ENCODE peak calls at places on chromosomes 11 and 22, in four cellular contexts. O, D, E and U are unnamed samples.

GRCh38 chr11:1839924-1840779 is 1.4 kb downstream of the TNNI2 start:
- DNase-seq in O (no peak), D (no peak), E (no peak), U (no peak)

GRCh38 chr22:21718492-21718891 is 17.1 kb downstream of the YPEL1 start:
- DNase-seq in O (peak), D (no peak), E (no peak), U (no peak)

GRCh38 chr11:18106688-18107087 is 806 bp upstream of the SAAL1 start:
- DNase-seq in O (no peak), D (no peak), E (no peak), U (no peak)

GRCh38 chr11:84383571-84383970 is 1097.4 kb upstream of the CCDC90B start:
- DNase-seq in O (no peak), D (no peak), E (no peak), U (no peak)

GRCh38 chr11:8080674-8081590 is at the start of gene TUB:
- DNase-seq in O (no peak), D (no peak), E (no peak), U (no peak)

GRCh38 chr22:21707677-21708076 is 27.9 kb downstream of the YPEL1 start:
- DNase-seq in O (peak), D (no peak), E (no peak), U (no peak)

GRCh38 chr11:71179877-71180276 is 72.5 kb downstream of the SHANK2 start:
- DNase-seq in O (no peak), D (peak), E (no peak), U (no peak)

GRCh38 chr11:43687120-43687791 is 6.7 kb downstream of the HSD17B12 start:
- DNase-seq in O (no peak), D (no peak), E (no peak), U (no peak)

GRCh38 chr11:33737362-33737821 is 1.2 kb upstream of the CD59 start:
- DNase-seq in O (peak), D (no peak), E (no peak), U (no peak)

GRCh38 chr11:9069256-9069655 is 22.1 kb downstream of the SCUBE2 start:
- DNase-seq in O (no peak), D (no peak), E (no peak), U (no peak)

GRCh38 chr11:119897576-119897975 is 168.6 kb upstream of the NECTIN1 start:
- DNase-seq in O (no peak), D (no peak), E (no peak), U (no peak)

GRCh38 chr11:20131744-20132666 is 28.3 kb downstream of the DBX1 start:
- DNase-seq in O (peak), D (peak), E (no peak), U (no peak)

GRCh38 chr11:110173775-110174644 is 80.8 kb downstream of the ZC3H12C start:
- DNase-seq in O (peak), D (peak), E (peak), U (peak)

GRCh38 chr11:134118016-134118415 is 49.1 kb downstream of the JAM3 start:
- DNase-seq in O (no peak), D (no peak), E (no peak), U (no peak)

GRCh38 chr11:134119094-134119493 is 50.2 kb downstream of the JAM3 start:
- DNase-seq in O (no peak), D (no peak), E (no peak), U (no peak)

GRCh38 chr11:134120921-134121526 is 52.2 kb downstream of the JAM3 start:
- DNase-seq in O (no peak), D (no peak), E (no peak), U (no peak)

GRCh38 chr11:134120143-134120850 is 51.4 kb downstream of the JAM3 start:
- DNase-seq in O (no peak), D (no peak), E (no peak), U (no peak)

GRCh38 chr11:134116210-134116609 is 47.3 kb downstream of the JAM3 start:
- DNase-seq in O (no peak), D (no peak), E (no peak), U (no peak)
- TF ChIP-seq USF2 in O (no peak), D (no peak), E (no peak), U (no peak)

GRCh38 chr11:94568717-94569116 is 1.5 kb downstream of the PIWIL4 start:
- DNase-seq in O (no peak), D (no peak), E (no peak), U (no peak)

GRCh38 chr11:94576306-94576705 is 9.1 kb downstream of the PIWIL4 start:
- DNase-seq in O (no peak), D (no peak), E (no peak), U (no peak)

GRCh38 chr11:94577841-94578240 is 10.7 kb downstream of the PIWIL4 start:
- DNase-seq in O (no peak), D (no peak), E (no peak), U (no peak)

DNA sequence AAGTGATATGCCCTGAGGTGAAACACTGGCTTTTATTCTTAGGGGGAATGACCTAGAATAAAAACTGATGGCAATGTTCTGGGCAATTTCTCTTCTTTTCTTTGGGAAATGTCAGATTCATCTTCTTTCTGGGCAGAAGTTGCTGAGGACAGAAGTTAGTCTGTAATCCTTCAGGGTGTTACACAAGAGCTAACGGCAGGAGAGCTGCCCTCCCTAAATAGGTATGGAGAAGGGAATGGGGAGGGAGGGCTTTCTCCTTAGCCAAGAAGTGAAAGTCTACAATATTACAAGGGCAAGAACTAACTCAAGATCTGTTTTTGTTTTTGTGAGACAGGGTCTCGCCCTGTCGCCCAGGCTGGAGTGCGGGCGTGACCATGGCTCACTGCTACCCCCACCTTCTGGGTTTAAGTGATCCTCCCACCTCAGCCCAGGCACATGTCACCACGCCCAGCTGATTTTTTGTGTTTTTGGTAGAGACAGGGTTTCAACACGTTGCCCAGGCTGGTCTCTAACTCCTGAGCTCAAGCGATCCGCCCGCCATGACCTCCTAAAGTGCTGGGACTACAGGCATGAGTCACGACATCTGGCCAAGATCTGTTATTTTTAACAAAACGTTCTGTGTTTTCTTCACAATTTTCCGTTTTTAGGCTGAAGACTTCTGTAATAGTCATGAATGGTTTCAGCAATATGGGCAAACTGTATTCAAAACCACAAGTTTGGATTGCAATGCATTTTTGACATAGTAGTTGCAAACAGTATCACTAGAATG is 7.2 kb downstream of the PIWIL4 start:
- DNase-seq in O (no peak), D (no peak), E (no peak), U (no peak)
- H3K27ac ChIP-seq in O (no peak), D (no peak), E (no peak), U (no peak)

DNA sequence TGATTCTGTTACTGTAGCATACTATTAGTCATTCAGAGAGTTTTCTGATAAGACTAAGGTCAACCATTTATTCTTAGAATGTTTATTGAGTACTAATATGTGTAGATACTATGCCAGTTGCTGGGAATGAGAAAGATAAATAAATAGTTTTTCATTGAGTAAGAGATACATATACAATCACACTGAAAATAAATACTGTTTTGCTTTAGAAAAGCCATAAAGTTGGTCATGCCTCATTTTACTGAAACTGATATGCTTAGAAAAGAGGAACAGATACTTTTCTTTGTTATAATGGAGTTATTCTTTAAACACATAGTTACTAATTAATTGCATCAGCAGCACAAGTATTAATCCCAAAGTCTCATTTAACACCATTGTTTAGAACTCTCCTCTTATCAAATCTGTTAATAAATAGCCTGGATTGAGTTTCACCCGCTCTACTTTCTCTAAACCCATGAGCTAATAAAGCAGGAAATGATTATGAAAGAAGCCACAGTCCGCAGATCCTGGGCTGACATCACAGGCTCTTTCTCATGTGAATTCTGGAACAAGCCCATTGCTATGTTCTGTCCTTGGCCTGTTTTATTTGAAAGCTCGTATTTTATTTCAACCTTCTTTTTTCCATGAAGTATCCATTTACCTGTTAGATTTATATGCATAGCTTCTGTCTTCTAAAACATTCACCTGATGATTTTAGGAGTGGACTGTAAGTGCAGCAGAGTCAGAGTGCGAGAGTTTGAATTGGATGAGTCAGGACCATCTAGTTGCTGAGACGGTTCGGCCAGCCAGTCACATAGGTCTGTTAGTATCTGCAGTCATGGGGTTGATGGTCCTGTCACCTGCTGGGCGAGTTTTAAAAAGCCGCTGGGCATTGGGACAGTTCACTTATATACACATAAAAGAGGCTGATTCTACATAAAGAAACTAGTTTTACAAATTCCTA is 35.5 kb downstream of the PIWIL4 start:
- DNase-seq in O (peak), D (peak), E (no peak), U (peak)
- TF ChIP-seq CREB1 in O (no peak), D (no peak), E (no peak), U (peak)

GRCh38 chr11:210803-211180 is 3.3 kb downstream of the RIC8A start:
- DNase-seq in O (no peak), D (no peak), E (no peak), U (no peak)
- TF ChIP-seq USF2 in O (no peak), D (no peak), E (no peak), U (no peak)

GRCh38 chr11:48170840-48171233 is 45.8 kb upstream of the OR4B1 start:
- DNase-seq in O (no peak), D (no peak), E (no peak), U (no peak)

GRCh38 chr11:48169259-48169658 is 47.4 kb upstream of the OR4B1 start:
- DNase-seq in O (no peak), D (no peak), E (no peak), U (no peak)

GRCh38 chr11:48169706-48170105 is 46.9 kb upstream of the OR4B1 start:
- DNase-seq in O (no peak), D (no peak), E (no peak), U (no peak)

GRCh38 chr11:48168815-48169214 is 47.8 kb upstream of the OR4B1 start:
- DNase-seq in O (no peak), D (no peak), E (no peak), U (no peak)

DNA sequence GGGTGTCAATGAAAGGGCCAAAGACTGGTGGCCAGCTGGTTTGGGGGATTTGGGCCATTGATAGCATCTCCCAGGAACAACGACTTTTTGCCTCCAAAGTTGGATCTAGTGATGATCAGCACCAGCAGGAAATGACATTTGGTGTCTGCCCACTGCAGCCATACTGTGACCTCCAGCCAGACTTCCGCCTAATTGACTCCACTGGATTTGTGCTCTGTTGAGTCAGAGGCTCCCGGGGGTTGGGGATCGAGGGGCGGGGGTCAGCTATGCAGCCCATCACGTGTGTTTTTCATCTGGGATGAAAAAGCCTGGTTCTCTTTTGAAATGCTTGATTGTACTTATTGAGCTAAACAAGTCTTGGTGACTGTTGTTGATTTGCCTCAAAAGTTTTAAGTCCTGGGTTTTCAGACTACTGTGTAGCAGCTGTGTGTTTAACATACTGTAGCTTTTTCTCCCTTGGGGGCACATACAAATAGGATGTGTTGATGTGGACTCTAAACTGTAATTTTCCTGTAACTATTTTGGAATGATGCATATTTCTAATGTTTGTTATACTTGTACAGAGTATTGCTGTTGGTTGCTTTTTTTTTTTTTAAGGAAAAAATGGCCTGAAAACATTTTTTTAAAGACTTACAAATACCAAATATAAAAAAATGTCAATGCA is 46.3 kb upstream of the OR4B1 start:
- DNase-seq in O (no peak), D (no peak), E (no peak), U (no peak)
- H3K27ac ChIP-seq in O (no peak), D (no peak), E (no peak), U (no peak)

GRCh38 chr22:23239429-23239828 is 59.1 kb downstream of the BCR start:
- DNase-seq in O (no peak), D (no peak), E (no peak), U (no peak)

GRCh38 chr22:23242473-23243001 is 62.2 kb downstream of the BCR start:
- DNase-seq in O (peak), D (no peak), E (peak), U (no peak)

GRCh38 chr22:23241562-23242472 is 61.5 kb downstream of the BCR start:
- DNase-seq in O (no peak), D (no peak), E (no peak), U (no peak)

GRCh38 chr22:23238707-23239106 is 58.4 kb downstream of the BCR start:
- DNase-seq in O (no peak), D (no peak), E (no peak), U (no peak)

DNA sequence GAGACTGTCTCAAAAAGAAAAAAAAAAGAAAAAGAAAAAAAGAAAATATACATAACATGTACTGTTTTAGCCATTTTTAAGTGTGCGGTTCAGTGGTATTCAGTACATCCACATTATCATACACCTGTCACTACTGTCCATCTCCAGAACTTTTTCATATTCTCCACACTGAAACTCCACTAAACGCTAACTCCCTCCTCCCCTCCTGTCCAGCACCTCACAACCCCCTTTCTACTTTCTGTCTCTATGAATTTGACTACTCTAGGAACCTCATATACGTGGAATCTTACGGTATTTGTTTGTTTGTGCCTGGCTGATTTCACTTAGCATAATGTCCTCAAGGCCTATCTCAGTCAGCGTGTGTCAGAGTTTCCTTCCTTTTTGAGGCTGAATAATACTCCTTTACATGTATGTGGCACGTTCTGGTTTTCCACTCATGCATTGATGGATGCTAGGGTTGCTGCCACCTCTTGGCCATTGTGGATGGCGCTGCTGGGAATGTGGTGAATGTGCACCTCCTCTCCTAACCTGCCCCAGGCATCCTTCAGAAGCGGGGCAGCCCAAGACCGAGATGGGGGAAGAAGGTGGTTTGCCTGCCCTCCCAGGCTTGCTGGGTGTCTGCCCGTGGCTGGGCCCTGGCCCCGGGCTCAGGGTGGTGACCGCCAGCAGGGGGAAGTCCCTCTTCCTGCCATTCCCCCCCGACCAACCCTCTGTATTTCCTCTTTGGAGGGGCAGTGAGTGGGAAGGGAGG is 60.5 kb downstream of the BCR start:
- DNase-seq in O (peak), D (no peak), E (no peak), U (no peak)
- TF ChIP-seq CREB1 in O (no peak), D (no peak), E (no peak), U (no peak)

DNA sequence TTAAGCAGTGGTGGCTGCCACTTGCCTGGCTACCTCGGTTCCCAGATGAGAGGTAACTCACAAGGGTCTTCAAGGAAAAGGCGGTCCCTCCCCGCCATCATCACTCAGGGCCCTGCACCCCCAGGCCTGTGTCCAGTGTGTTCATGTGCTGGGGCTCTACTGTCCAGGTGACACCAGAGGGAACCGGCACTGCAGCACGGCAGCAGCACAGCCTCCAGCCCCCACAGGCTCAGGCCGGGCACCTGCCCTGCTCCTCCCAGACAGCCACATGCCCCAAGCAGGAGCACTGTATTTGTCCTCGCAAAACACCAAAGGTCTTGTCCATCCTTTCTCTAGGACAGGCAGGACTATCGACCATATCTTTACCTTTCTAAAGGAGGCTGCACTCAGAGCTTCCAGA is 982.1 kb downstream of the NTM start:
- DNase-seq in O (no peak), D (no peak), E (no peak), U (no peak)
- TF ChIP-seq USF2 in O (no peak), D (no peak), E (no peak), U (no peak)

GRCh38 chr11:68828155-68828931 is 13.4 kb downstream of the CPT1A start:
- DNase-seq in O (no peak), D (no peak), E (no peak), U (no peak)
- H3K27ac ChIP-seq in O (no peak), D (no peak), E (no peak), U (peak)